ENCODE peak calls at places on chromosomes 4 and X, in five cellular contexts. Y is left ventricle myocardium inferior, O is GM12878, G is PC-9, B is heart left ventricle. Z is an unnamed sample.
A peak's percentile ranks its signal among the peaks of the same experiment; 100 is the strongest.

GRCh38 chr4:25457053-25457715 is 80.1 kb downstream of the ANAPC4 start:
- DNase-seq in B (no peak), Y (no peak), O (no peak), G (no peak), Z (no peak)

GRCh38 chr4:37241646-37242045 is 2.9 kb upstream of the NWD2 start:
- DNase-seq in B (no peak), Y (no peak), G (no peak), O (no peak), Z (no peak)

GRCh38 chr4:77881460-77882295 is 19.0 kb downstream of the MRPL1 start:
- DNase-seq in Y (no peak), G (no peak), B (no peak), O (no peak), Z (no peak)

GRCh38 chr4:23889814-23890269 is at the start of gene PPARGC1A:
- DNase-seq in Y (peak; percentile 47), B (peak; percentile 82), O (no peak), G (no peak), Z (peak; percentile 74)

GRCh38 chr4:110049951-110050925 is 137.6 kb downstream of the EGF start:
- DNase-seq in G (no peak), B (no peak), O (peak; percentile 8), Y (no peak), Z (no peak)

GRCh38 chrX:3219231-3219630 is 127.2 kb downstream of the MXRA5 start:
- DNase-seq in Y (no peak), O (no peak), G (no peak), B (no peak), Z (no peak)

GRCh38 chr4:186930024-186930423 is 206.4 kb upstream of the FAT1 start:
- DNase-seq in Y (no peak), G (no peak), B (no peak), O (no peak), Z (no peak)

GRCh38 chr4:83582289-83582756 is 46.4 kb downstream of the GPAT3 start:
- DNase-seq in Y (no peak), O (no peak), B (peak; percentile 52), G (no peak), Z (no peak)

GRCh38 chr4:13170131-13170530 is 314.0 kb downstream of the RAB28 start:
- DNase-seq in B (no peak), O (no peak), Y (no peak), G (no peak), Z (no peak)

GRCh38 chr4:70838400-70838971 is 1.2 kb downstream of the GRSF1 start:
- DNase-seq in G (no peak), Y (no peak), B (no peak), O (no peak), Z (no peak)

GRCh38 chr4:14399919-14400706 is 602.2 kb upstream of the CPEB2 start:
- DNase-seq in G (no peak), O (no peak), B (no peak), Y (no peak), Z (no peak)

GRCh38 chrX:132107291-132107690 is 20.5 kb downstream of the FRMD7 start:
- DNase-seq in Y (no peak), O (no peak), B (no peak), G (no peak), Z (no peak)

GRCh38 chr4:183920512-183920911 is 15.4 kb downstream of the STOX2 start:
- DNase-seq in B (no peak), G (no peak), O (no peak), Y (no peak), Z (no peak)

GRCh38 chr4:85860066-85860465 is 385.1 kb downstream of the ARHGAP24 start:
- DNase-seq in O (no peak), G (no peak), B (no peak), Y (no peak), Z (no peak)

GRCh38 chr4:116015549-116015948 is 902.1 kb upstream of the NDST4 start:
- DNase-seq in G (no peak), O (no peak), B (no peak), Y (no peak), Z (no peak)

GRCh38 chrX:45980726-45981125 is 564.5 kb downstream of the ZNF674 start:
- DNase-seq in B (no peak), O (no peak), Y (no peak), G (no peak), Z (no peak)

GRCh38 chr4:89249313-89249712 is 58.3 kb downstream of the GPRIN3 start:
- DNase-seq in B (no peak), Y (no peak), O (no peak), G (no peak), Z (no peak)
- H3K4me1 ChIP-seq in B (peaks cover 3% of the 10 kb centered on the region), Y (peaks cover 16% of the 10 kb centered on the region), O (no peaks in the 10 kb centered on the region), G (no peaks in the 10 kb centered on the region), Z (no peaks in the 10 kb centered on the region)

GRCh38 chr4:128335541-128335940 is 47.9 kb upstream of the PGRMC2 start:
- DNase-seq in B (no peak), G (no peak), Y (no peak), O (no peak), Z (no peak)
- H3K4me1 ChIP-seq in B (peaks cover 3% of the 10 kb centered on the region), G (peaks cover 25% of the 10 kb centered on the region), Y (peaks cover 23% of the 10 kb centered on the region), O (no peaks in the 10 kb centered on the region), Z (no peaks in the 10 kb centered on the region)

GRCh38 chr4:42720514-42720913 is 63.6 kb upstream of the ATP8A1 start:
- DNase-seq in O (no peak), B (no peak), G (no peak), Y (no peak), Z (no peak)
- H3K4me1 ChIP-seq in O (no peaks in the 10 kb centered on the region), B (no peaks in the 10 kb centered on the region), G (no peaks in the 10 kb centered on the region), Y (no peaks in the 10 kb centered on the region), Z (no peaks in the 10 kb centered on the region)

GRCh38 chr4:87054900-87055299 is 120.1 kb downstream of the AFF1 start:
- DNase-seq in B (no peak), G (no peak), Y (no peak), O (no peak), Z (no peak)
- H3K4me1 ChIP-seq in B (peaks cover 96% of the 10 kb centered on the region), G (peaks cover 17% of the 10 kb centered on the region), Y (peaks cover 100% of the 10 kb centered on the region), O (peaks cover 40% of the 10 kb centered on the region), Z (peaks cover 100% of the 10 kb centered on the region)

DNA sequence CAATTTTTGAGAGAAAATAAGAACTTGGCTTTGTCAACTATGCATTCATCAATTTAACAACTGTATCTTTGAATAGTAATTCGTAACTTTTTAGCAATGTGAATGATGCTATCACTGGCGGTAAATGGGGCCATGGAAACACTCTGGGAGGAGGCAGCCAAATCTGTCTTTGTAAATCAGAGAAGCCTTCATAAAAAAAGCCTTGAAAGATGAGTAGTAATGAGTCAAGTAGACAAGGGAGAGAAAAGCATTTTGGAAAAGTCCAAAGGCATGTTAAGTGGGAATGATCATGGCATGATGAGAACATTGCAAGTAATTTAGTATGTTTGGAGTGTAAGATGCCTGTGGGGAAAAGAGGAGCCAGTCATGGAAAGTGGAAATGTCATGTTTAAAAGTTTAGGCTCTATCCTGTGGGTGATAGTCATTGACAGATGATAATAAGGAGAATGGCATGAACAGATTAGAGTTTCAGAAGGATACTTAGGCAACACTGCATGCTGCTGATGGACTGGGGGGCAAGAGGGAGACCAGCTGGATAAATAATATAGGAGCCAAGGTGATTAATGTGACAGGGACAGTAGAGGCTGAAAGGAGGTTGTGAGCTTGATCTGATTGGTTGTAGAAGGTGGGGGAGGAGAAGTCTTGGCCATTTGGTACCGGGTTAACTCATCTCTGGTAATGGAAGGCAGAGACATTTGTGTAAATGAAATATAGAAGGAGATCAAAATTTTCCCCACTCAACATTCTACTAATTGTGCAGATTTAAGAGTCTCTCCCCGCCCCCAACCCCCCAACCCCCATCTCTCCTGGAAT is 16.3 kb downstream of the SPRY1 start:
- DNase-seq in B (no peak), O (no peak), G (no peak), Y (no peak), Z (no peak)
- H3K4me1 ChIP-seq in B (peaks cover 4% of the 10 kb centered on the region), O (peaks cover 17% of the 10 kb centered on the region), G (peaks cover 52% of the 10 kb centered on the region), Y (peaks cover 12% of the 10 kb centered on the region), Z (peaks cover 2% of the 10 kb centered on the region)